ENCODE peak calls at places on chromosomes 7 and 10, in seven cellular contexts. C, Z, T, X, W, U and V are unnamed samples.

GRCh38 chr7:151992375-151992774 is 33.1 kb upstream of the GALNT11 start:
- DNase-seq in U (peak), X (peak), T (peak), W (no peak), C (peak), Z (peak), V (peak)

GRCh38 chr7:44201813-44202212 is 1.0 kb downstream of the YKT6 start:
- DNase-seq in U (no peak), T (no peak), X (peak), Z (no peak), W (no peak), C (no peak), V (no peak)

GRCh38 chr10:29285624-29286051 is 3.2 kb upstream of the LYZL1 start:
- DNase-seq in Z (no peak), U (no peak), X (no peak), W (no peak), C (no peak), T (no peak), V (no peak)

GRCh38 chr7:50196719-50197118 is 103.7 kb upstream of the ZPBP start:
- DNase-seq in C (no peak), U (no peak), W (no peak), T (no peak), X (no peak), Z (no peak), V (no peak)

GRCh38 chr10:103114876-103115275 is 78.2 kb downstream of the NT5C2 start:
- DNase-seq in X (no peak), T (no peak), W (no peak), C (no peak), Z (no peak), U (no peak), V (no peak)

GRCh38 chr7:47393406-47393805 is 188.5 kb downstream of the TNS3 start:
- DNase-seq in C (no peak), T (peak), U (no peak), W (no peak), Z (no peak), X (no peak), V (no peak)

GRCh38 chr7:121019018-121019417 is 30.5 kb downstream of the CPED1 start:
- DNase-seq in Z (no peak), T (no peak), X (no peak), W (no peak), C (no peak), U (no peak), V (no peak)

GRCh38 chr7:142094861-142095260 is 16.7 kb upstream of the MGAM2 start:
- DNase-seq in X (no peak), W (no peak), C (no peak), U (no peak), Z (no peak), T (no peak), V (no peak)

GRCh38 chr7:107907-108306 is 84.5 kb upstream of the FAM20C start:
- DNase-seq in W (no peak), U (no peak), X (no peak), Z (no peak), T (no peak), C (no peak), V (no peak)

GRCh38 chr10:86648706-86649426 is 5.5 kb upstream of the OPN4 start:
- DNase-seq in U (no peak), Z (peak), X (no peak), T (peak), W (peak), C (peak), V (no peak)

GRCh38 chr7:46744957-46745699 is 824.1 kb upstream of the IGFBP3 start:
- DNase-seq in U (no peak), X (peak), T (no peak), W (no peak), C (no peak), Z (no peak), V (no peak)

GRCh38 chr10:29828440-29828894 is 193.7 kb upstream of the SVIL start:
- DNase-seq in W (no peak), C (no peak), Z (no peak), X (peak), U (no peak), T (no peak), V (no peak)

GRCh38 chr10:22433875-22434274 is 88.6 kb downstream of the SPAG6 start:
- DNase-seq in X (peak), U (no peak), T (no peak), Z (no peak), C (no peak), W (no peak), V (no peak)

GRCh38 chr7:104976966-104977636 is 36.9 kb upstream of the KMT2E start:
- DNase-seq in C (no peak), T (no peak), Z (peak), W (no peak), U (no peak), X (peak), V (no peak)

GRCh38 chr7:28180031-28180363 is 598 bp downstream of the JAZF1 start:
- DNase-seq in T (no peak), C (no peak), W (no peak), U (no peak), X (no peak), Z (no peak), V (no peak)

GRCh38 chr7:28178537-28178936 is 2.1 kb downstream of the JAZF1 start:
- DNase-seq in X (no peak), C (no peak), Z (no peak), U (no peak), T (no peak), W (no peak), V (no peak)

GRCh38 chr7:28179081-28180030 is 1.2 kb downstream of the JAZF1 start:
- DNase-seq in W (peak), Z (peak), C (peak), T (peak), U (peak), X (peak), V (peak)

GRCh38 chr7:28181921-28182517 is 1.4 kb upstream of the JAZF1 start:
- DNase-seq in T (no peak), C (no peak), Z (no peak), U (no peak), W (peak), X (no peak), V (no peak)

GRCh38 chr7:28180364-28181147 is at the start of gene JAZF1:
- DNase-seq in W (peak), T (peak), U (peak), Z (peak), C (peak), X (peak), V (peak)
- TF ChIP-seq POLR2A in W (no peak), T (no peak), U (no peak), Z (peak), C (no peak), X (no peak), V (no peak)

GRCh38 chr7:23347007-23347681 is 48.0 kb downstream of the MALSU1 start:
- DNase-seq in C (no peak), X (peak), T (no peak), Z (no peak), U (no peak), W (no peak), V (no peak)
- H3K4me3 ChIP-seq in C (no peak), X (peak), T (no peak), Z (no peak), U (no peak), W (no peak), V (no peak)

GRCh38 chr10:79149662-79150443 is 81.1 kb downstream of the ZMIZ1 start:
- DNase-seq in U (peak), C (peak), Z (peak), X (no peak), T (peak), W (peak), V (peak)
- TF ChIP-seq POLR2A in U (peak), C (peak), Z (no peak), X (peak), T (no peak), W (no peak), V (no peak)

GRCh38 chr7:100069991-100070390 is 11.5 kb downstream of the ZNF3 start:
- DNase-seq in Z (no peak), T (no peak), W (no peak), U (no peak), C (no peak), X (no peak), V (no peak)
- H3K4me3 ChIP-seq in Z (no peak), T (no peak), W (no peak), U (no peak), C (no peak), X (no peak), V (no peak)